ENCODE peak calls at places on chromosomes 1 and 21, in five cellular contexts. G is endodermal cell; D is IMR-90; C is CD8-positive, alpha-beta T cell; J is A549. T is an unnamed sample. For H3K4me1, the result is how much of the 10 kb centered on the place peaks cover.

GRCh38 chr1:19918057-19918456 is 5.4 kb downstream of the PLA2G2E start:
- DNase-seq in D (peak), C (peak), J (peak), G (peak), T (no peak)

GRCh38 chr1:200838676-200839445 is 33.9 kb upstream of the GPR25 start:
- DNase-seq in J (no peak), D (peak), G (no peak), C (no peak), T (no peak)

GRCh38 chr21:30625449-30625848 is 5.0 kb downstream of the KRTAP20-4 start:
- DNase-seq in D (no peak), J (no peak), C (no peak), G (no peak), T (no peak)

GRCh38 chr21:42836767-42837301 is 42.5 kb downstream of the WDR4 start:
- DNase-seq in J (no peak), G (peak), C (no peak), D (no peak), T (no peak)

GRCh38 chr1:42453386-42453785 is 2.4 kb downstream of the ZMYND12 start:
- DNase-seq in G (no peak), C (no peak), J (no peak), D (no peak), T (no peak)

GRCh38 chr1:230899845-230900251 is 31.5 kb upstream of the C1orf198 start:
- DNase-seq in J (no peak), D (peak), C (no peak), G (no peak), T (no peak)

GRCh38 chr1:154861607-154862094 is 8.4 kb downstream of the KCNN3 start:
- DNase-seq in G (no peak), J (no peak), C (no peak), D (peak), T (no peak)

GRCh38 chr1:225447001-225447615 is 19.3 kb upstream of the LBR start:
- DNase-seq in J (no peak), G (peak), C (no peak), D (no peak), T (no peak)

GRCh38 chr1:110673197-110673701 is 1.5 kb downstream of the KCNA3 start:
- DNase-seq in J (no peak), D (no peak), C (peak), G (no peak), T (no peak)

GRCh38 chr1:6273380-6273891 is 12.5 kb upstream of the GPR153 start:
- DNase-seq in J (no peak), C (no peak), G (peak), D (peak), T (no peak)

GRCh38 chr1:56397409-56397808 is 182.0 kb downstream of the PLPP3 start:
- DNase-seq in J (no peak), C (no peak), G (no peak), D (no peak), T (no peak)

GRCh38 chr1:185694081-185694480 is 40.1 kb upstream of the HMCN1 start:
- DNase-seq in C (peak), G (no peak), D (no peak), J (no peak), T (no peak)

GRCh38 chr1:109239580-109240068 is 9.7 kb upstream of the CELSR2 start:
- DNase-seq in J (peak), C (peak), G (peak), D (peak), T (peak)
- H3K4me1 ChIP-seq in J (under half), C (under half), G (under half), D (under half), T (under half)

GRCh38 chr1:211172657-211173056 is 38.7 kb upstream of the KCNH1 start:
- DNase-seq in J (no peak), C (no peak), G (no peak), D (no peak), T (no peak)

GRCh38 chr1:211174375-211174774 is 40.4 kb upstream of the KCNH1 start:
- DNase-seq in J (no peak), D (no peak), C (no peak), G (no peak), T (no peak)

DNA sequence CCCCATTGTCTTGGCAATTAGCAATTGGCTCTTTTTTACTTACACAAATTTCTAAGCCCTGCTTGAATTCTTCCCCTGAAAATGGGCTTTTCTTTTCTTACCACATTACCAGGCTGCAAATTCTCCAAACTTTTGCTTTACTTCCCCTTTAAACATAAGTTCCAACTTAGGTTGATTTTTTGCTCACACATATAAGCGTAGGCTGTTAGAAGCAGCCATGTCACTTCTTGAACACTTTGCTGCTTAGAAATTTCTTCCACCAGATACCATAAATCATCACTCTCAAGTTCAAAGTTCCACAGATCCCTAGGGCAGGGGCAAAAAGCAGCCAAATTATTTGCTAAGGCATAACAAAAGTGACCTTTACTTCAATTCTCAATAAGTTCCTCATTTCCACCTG is 35.4 kb upstream of the KCNH1 start:
- DNase-seq in C (no peak), G (no peak), D (no peak), J (no peak), T (no peak)
- H3K4me1 ChIP-seq in C (under half), G (under half), D (under half), J (under half), T (under half)

DNA sequence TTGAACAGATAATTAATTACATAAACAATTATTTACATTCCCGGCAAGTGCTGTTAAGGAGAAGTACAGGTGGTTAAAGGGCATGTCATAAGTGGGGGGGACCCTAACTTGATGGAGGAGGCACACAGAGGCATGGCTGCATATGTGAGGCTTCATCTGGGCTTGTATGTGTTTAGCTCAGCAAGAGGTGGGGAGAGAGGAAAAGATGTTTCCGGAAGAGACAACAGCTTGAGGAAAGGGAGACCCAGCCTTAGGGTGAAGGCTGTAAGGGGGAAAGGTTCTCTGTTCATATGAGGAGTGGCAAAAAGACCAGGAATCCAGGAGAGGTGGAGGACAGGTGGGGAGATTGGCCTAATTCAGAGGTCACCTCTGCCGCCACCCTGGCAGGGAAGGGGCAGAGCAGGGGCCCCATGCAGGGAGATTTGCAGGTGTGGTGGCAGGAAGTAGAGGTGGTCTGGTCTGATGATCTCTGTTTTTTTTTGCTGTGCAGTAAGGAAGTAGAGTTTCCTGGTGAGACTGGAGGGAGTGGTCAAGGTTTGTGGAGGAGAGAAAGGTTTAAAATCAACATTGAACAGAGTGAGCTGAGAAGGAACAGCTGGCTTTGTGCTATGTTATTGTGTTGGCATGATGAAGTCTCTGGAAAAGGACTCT is 9.0 kb downstream of the TRAF5 start:
- DNase-seq in G (no peak), C (no peak), J (no peak), D (no peak), T (no peak)
- H3K4me1 ChIP-seq in G (under half), C (half or more), J (under half), D (under half), T (under half)

GRCh38 chr1:213571419-213571818 is 416.4 kb upstream of the PROX1 start:
- DNase-seq in G (no peak), J (no peak), D (no peak), C (no peak), T (no peak)
- H3K4me1 ChIP-seq in G (under half), J (under half), D (under half), C (under half), T (under half)

DNA sequence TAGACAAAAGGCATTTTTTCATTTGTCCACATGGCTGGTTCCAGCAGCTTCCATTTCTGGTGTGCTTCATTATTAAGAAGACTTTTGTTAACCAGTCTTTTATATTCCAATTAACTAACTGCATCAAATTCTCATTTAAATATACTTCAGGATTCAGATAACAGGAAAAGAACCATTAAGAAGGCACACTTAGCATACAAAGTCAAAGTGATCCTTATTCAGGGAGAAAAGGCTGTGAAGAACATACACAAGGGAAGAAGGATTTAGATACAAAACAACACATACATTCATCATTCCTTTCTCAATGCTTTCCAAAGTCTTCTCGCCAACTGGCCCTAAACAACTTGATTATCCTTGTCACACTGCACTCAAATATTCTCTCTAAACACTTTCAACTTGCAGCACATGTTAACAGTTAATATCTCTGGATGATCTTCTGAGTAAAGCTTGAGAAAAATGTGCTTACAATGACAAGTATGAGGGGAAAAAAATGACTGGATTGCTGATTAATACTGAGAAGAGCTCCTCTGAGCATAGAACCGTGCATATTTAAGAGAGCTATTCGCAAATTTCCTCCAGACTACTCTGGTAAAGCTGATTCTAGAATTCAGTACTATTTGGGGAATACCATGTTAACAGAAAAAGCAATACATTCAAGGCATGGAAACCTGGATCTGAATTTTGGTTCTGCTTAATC is 225.2 kb upstream of the TNR start:
- DNase-seq in J (no peak), G (no peak), D (peak), C (no peak), T (no peak)
- H3K4me1 ChIP-seq in J (under half), G (under half), D (under half), C (under half), T (under half)

DNA sequence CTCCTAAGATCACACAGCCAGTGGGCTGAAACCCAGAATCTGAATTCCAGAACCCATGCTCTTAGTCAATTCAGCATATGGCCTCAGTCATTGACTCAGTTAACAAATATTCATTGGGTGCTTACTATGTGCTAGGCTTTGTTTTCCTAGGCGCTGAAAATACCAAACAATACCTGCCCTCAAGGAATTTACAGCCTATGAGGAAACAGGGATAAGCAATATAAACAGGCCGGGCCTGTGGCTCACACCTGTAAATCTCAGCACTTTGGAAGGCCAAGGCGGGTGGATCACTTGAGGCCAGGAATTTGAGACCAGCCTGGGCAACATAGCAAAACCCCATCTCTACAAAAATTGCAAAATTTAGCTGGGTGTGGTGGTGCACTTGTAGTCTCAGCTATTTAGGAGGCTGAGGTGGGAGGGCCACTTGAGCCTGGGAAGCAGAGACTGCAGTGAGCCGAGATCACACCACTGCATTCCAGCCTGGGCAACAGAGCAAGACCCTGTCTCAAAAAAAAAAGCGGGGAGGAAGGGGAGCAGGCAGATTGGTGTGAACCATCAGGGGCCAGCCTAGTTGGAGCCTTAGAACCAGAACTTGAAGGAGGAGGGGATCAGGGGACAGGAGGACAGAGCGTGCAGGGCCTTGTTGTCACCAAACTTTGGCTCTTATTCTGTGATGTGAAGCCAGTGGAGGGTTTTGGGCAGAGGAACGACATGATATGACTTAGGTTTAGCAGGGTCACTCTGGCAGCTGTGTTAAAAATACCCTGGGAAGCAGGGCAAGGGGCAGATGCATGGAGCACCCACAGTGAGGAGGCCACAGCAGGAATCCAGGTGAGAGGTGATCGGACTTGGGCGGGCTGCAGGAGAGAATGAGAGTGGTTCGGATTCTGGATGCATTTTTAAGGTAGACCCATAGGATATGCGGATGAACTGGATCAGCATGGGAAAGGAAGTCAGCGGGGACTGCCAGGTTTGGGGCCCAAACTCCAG is 5.8 kb downstream of the TINAGL1 start:
- DNase-seq in C (no peak), D (no peak), G (peak), J (no peak), T (no peak)
- H3K4me1 ChIP-seq in C (under half), D (under half), G (under half), J (under half), T (under half)

DNA sequence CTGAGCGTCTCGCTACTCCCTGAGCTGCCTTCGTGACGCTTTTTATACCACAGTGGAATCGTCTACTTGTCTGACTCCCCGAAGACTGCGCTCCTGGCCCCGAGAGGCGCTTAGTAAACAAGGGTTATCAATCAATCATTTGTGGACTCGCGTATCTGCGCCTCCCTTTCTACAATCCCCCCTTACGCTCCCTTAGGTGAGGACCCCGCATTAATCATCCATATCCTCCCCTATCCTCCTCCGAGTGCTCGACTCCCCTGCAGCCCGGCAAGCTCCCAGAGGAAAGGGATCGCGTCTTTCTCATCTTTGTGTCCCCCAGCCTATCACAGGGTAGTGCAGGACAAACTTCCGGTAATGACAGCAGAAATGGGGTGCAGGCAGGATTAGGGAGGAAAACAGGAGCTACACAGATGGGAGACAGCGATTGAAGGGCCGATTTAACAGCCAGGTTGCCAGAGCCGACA is 502 bp downstream of the TMEM59 start:
- DNase-seq in J (peak), C (peak), D (peak), G (peak), T (peak)
- H3K4me1 ChIP-seq in J (under half), C (under half), D (under half), G (under half), T (half or more)

GRCh38 chr21:38831526-38832467 is 26.1 kb downstream of the ETS2 start:
- DNase-seq in J (peak), D (peak), G (no peak), C (peak), T (no peak)

GRCh38 chr21:38830667-38831525 is 25.2 kb downstream of the ETS2 start:
- DNase-seq in J (no peak), C (no peak), G (no peak), D (no peak), T (no peak)

GRCh38 chr21:38832664-38833063 is 26.9 kb downstream of the ETS2 start:
- DNase-seq in G (no peak), D (no peak), C (no peak), J (no peak), T (no peak)

GRCh38 chr21:38834725-38835124 is 29.0 kb downstream of the ETS2 start:
- DNase-seq in J (no peak), C (no peak), D (no peak), G (no peak), T (no peak)

GRCh38 chr21:38833122-38833521 is 27.4 kb downstream of the ETS2 start:
- DNase-seq in G (peak), C (no peak), D (no peak), J (no peak), T (no peak)
- H3K4me1 ChIP-seq in G (under half), C (under half), D (under half), J (under half), T (under half)

DNA sequence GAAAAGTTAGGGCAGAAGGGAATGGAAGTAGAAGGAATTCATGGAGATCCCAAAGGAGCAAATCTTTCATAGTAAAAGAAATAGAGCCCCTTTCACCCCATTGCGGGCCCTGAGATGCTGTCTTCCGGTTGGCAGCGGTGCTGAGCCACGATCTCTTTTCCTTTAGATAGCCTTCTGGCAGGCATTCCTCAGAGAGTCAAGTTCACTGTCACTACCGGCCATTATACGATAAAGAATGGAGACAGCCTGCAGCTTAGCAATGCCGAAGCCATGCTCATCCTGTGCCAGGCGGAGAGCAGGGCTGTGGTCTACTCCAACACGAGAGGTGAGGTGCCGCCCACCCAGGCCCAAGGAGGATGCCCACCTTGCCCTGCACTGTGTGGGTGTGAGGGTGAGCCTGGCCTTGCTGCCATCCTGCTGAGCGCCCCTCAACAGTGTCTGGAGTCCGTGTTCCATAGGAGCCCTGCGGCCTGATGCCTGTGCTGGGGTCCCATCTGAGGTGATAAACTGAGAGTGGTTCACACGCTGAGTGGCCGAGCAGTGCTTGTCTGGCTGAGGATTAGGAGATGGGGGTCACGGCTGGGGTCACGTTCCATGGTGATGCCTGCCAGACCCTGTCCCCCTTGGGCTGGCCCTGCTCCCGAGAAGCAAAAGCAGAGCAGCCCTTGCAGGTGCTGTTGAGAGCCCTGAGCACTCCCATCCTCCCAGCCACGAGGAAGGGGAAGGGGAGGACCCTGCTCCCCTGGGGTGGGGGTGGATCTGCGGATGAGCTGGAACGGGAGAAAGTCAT is 20.4 kb upstream of the PWP2 start:
- DNase-seq in J (no peak), C (peak), G (peak), D (no peak), T (no peak)
- H3K4me1 ChIP-seq in J (under half), C (half or more), G (under half), D (under half), T (under half)